ENCODE peak calls at places on chromosomes 16 and 17, in ten cellular contexts. G is activated CD8-positive, alpha-beta T cell treated with anti-CD3 and anti-CD28 coated beads, Interleukin-2, amount 10 ng/mL, durations not matched to agents 7 days and 5 days; B is choroid plexus epithelial cell; C is activated naive CD8-positive, alpha-beta T cell treated with anti-CD3 and anti-CD28 coated beads for 36 hours; X is HT-29; W is stimulated activated naive CD4-positive, alpha-beta T cell; Q is stimulated activated CD4-positive, alpha-beta T cell treated with anti-CD3 and anti-CD28 coated beads, Interleukin-1b, Interleukin-23, amount 100 ng/mL, for 1 hour; K is hepatic stellate cell; Z is Right ventricle myocardium inferior; N is left colon. P is an unnamed sample.

GRCh38 chr16:53022374-53022773 is 30.3 kb downstream of the CHD9NB start:
- DNase-seq in G (no peak), B (peak), C (no peak), X (peak), W (no peak), Q (no peak), K (peak), Z (no peak), N (no peak), P (peak)

GRCh38 chr17:69637399-69638165 is 223.1 kb downstream of the MAP2K6 start:
- DNase-seq in G (no peak), B (peak), C (no peak), X (no peak), W (no peak), Q (no peak), K (peak), Z (no peak), N (no peak), P (peak)

GRCh38 chr17:19418312-19418992 is 7.4 kb downstream of the RNF112 start:
- DNase-seq in G (peak), B (peak), C (no peak), X (peak), W (no peak), Q (no peak), K (peak), Z (no peak), N (no peak), P (peak)

GRCh38 chr17:17491546-17491988 is 4.6 kb downstream of the RASD1 start:
- DNase-seq in G (no peak), B (no peak), C (no peak), X (no peak), W (no peak), Q (no peak), K (no peak), Z (peak), N (peak), P (no peak)

GRCh38 chr17:43871947-43872690 is 25.1 kb downstream of the CD300LG start:
- DNase-seq in G (no peak), B (no peak), C (no peak), X (peak), W (no peak), Q (no peak), K (no peak), Z (peak), N (peak), P (no peak)

GRCh38 chr17:82536220-82537201 is 17.0 kb downstream of the FOXK2 start:
- DNase-seq in G (no peak), B (peak), C (no peak), X (no peak), W (no peak), Q (no peak), K (peak), Z (no peak), N (no peak), P (peak)

GRCh38 chr16:35751191-35751941 is 2292.0 kb downstream of the TP53TG3F start:
- DNase-seq in G (no peak), B (no peak), C (no peak), X (no peak), W (no peak), Q (no peak), K (no peak), Z (peak), N (no peak), P (no peak)

GRCh38 chr17:29614345-29615047 is 8.2 kb downstream of the CORO6 start:
- DNase-seq in G (no peak), B (no peak), C (no peak), X (no peak), W (no peak), Q (no peak), K (no peak), Z (no peak), N (no peak), P (no peak)

GRCh38 chr16:90047714-90048346 is 28.6 kb upstream of the DBNDD1 start:
- DNase-seq in G (no peak), B (no peak), C (no peak), X (no peak), W (no peak), Q (no peak), K (no peak), Z (no peak), N (no peak), P (no peak)

GRCh38 chr16:66079671-66080070 is 286.8 kb upstream of the CDH5 start:
- DNase-seq in G (no peak), B (no peak), C (no peak), X (no peak), W (no peak), Q (no peak), K (no peak), Z (no peak), N (no peak), P (peak)

GRCh38 chr17:31100840-31101239 is 6.1 kb downstream of the NF1 start:
- DNase-seq in G (no peak), B (no peak), C (no peak), X (no peak), W (no peak), Q (no peak), K (no peak), Z (no peak), N (no peak), P (no peak)

GRCh38 chr16:67173808-67174705 is 3.7 kb downstream of the NOL3 start:
- DNase-seq in G (peak), B (peak), C (peak), X (peak), W (peak), Q (no peak), K (peak), Z (peak), N (peak), P (peak)

GRCh38 chr17:31722251-31723056 is 136.6 kb downstream of the COPRS start:
- DNase-seq in G (no peak), B (peak), C (no peak), X (no peak), W (no peak), Q (no peak), K (peak), Z (no peak), N (no peak), P (peak)

GRCh38 chr16:48022496-48022895 is 133.3 kb downstream of the ABCC12 start:
- DNase-seq in G (no peak), B (no peak), C (no peak), X (no peak), W (no peak), Q (no peak), K (no peak), Z (no peak), N (no peak), P (no peak)

GRCh38 chr17:45381001-45381400 is 51.7 kb downstream of the ARHGAP27 start:
- DNase-seq in G (no peak), B (no peak), C (no peak), X (no peak), W (no peak), Q (no peak), K (no peak), Z (peak), N (no peak), P (peak)

GRCh38 chr17:69733171-69734014 is 318.9 kb downstream of the MAP2K6 start:
- DNase-seq in G (no peak), B (peak), C (no peak), X (no peak), W (no peak), Q (no peak), K (peak), Z (peak), N (no peak), P (peak)

GRCh38 chr16:27723711-27724490 is 174.0 kb downstream of the KATNIP start:
- DNase-seq in G (no peak), B (no peak), C (no peak), X (no peak), W (no peak), Q (no peak), K (no peak), Z (no peak), N (no peak), P (no peak)

GRCh38 chr16:28491080-28491969 is 549 bp downstream of the CLN3 start:
- DNase-seq in G (peak), B (peak), C (no peak), X (peak), W (no peak), Q (no peak), K (no peak), Z (peak), N (peak), P (no peak)

GRCh38 chr17:35892091-35892637 is 12.0 kb upstream of the CCL5 start:
- DNase-seq in G (peak), B (peak), C (peak), X (no peak), W (no peak), Q (peak), K (no peak), Z (no peak), N (no peak), P (peak)

GRCh38 chr17:45868276-45868675 is 23.6 kb downstream of the SPPL2C start:
- DNase-seq in G (no peak), B (no peak), C (no peak), X (no peak), W (no peak), Q (no peak), K (no peak), Z (no peak), N (no peak), P (peak)

GRCh38 chr17:34382586-34383224 is 19.7 kb upstream of the CCL1 start:
- DNase-seq in G (peak), B (no peak), C (peak), X (no peak), W (no peak), Q (no peak), K (no peak), Z (no peak), N (no peak), P (no peak)

GRCh38 chr17:27244481-27245223 is 49.3 kb upstream of the WSB1 start:
- DNase-seq in G (no peak), B (peak), C (no peak), X (no peak), W (no peak), Q (no peak), K (peak), Z (peak), N (peak), P (peak)

GRCh38 chr17:44502598-44503079 is 567 bp downstream of the GPATCH8 start:
- DNase-seq in G (no peak), B (peak), C (no peak), X (peak), W (no peak), Q (no peak), K (peak), Z (no peak), N (no peak), P (peak)

GRCh38 chr17:72466199-72466598 is 345.4 kb downstream of the SOX9 start:
- DNase-seq in G (no peak), B (peak), C (no peak), X (no peak), W (no peak), Q (no peak), K (peak), Z (no peak), N (peak), P (peak)

GRCh38 chr16:71966932-71967331 is 33.3 kb downstream of the PKD1L3 start:
- DNase-seq in G (no peak), B (no peak), C (no peak), X (no peak), W (no peak), Q (no peak), K (no peak), Z (no peak), N (no peak), P (no peak)

GRCh38 chr17:13395346-13395745 is 206.4 kb downstream of the HS3ST3A1 start:
- DNase-seq in G (no peak), B (peak), C (no peak), X (no peak), W (no peak), Q (no peak), K (no peak), Z (no peak), N (no peak), P (peak)

GRCh38 chr17:57970706-57971105 is 15.5 kb upstream of the CUEDC1 start:
- DNase-seq in G (peak), B (no peak), C (no peak), X (peak), W (no peak), Q (no peak), K (no peak), Z (no peak), N (no peak), P (no peak)

GRCh38 chr16:53519417-53520091 is 16.5 kb upstream of the AKTIP start:
- DNase-seq in G (no peak), B (no peak), C (no peak), X (no peak), W (no peak), Q (no peak), K (no peak), Z (no peak), N (no peak), P (no peak)

GRCh38 chr17:32503251-32504165 is 16.7 kb downstream of the CDK5R1 start:
- DNase-seq in G (peak), B (no peak), C (no peak), X (no peak), W (peak), Q (no peak), K (peak), Z (no peak), N (no peak), P (peak)

GRCh38 chr17:43645765-43646481 is 15.8 kb downstream of the MEOX1 start:
- DNase-seq in G (no peak), B (peak), C (peak), X (no peak), W (peak), Q (no peak), K (peak), Z (peak), N (no peak), P (peak)

GRCh38 chr17:43467981-43468541 is 15.7 kb upstream of the DHX8 start:
- DNase-seq in G (no peak), B (peak), C (no peak), X (no peak), W (no peak), Q (no peak), K (peak), Z (no peak), N (no peak), P (peak)

GRCh38 chr16:75614247-75614897 is 8.7 kb downstream of the ADAT1 start:
- DNase-seq in G (no peak), B (peak), C (no peak), X (no peak), W (no peak), Q (no peak), K (peak), Z (no peak), N (no peak), P (peak)